ENCODE peak calls at places on chromosomes 3 and 15, in nine cellular contexts. W is lung; A is activated CD4-positive, alpha-beta T cell treated with anti-CD3 and anti-CD28 coated beads, Interleukin-2, amount 50 U/mL, for 48 hours; N is HTR-8/SVneo; Y is HEK293T; L is SK-MEL-5; G is HepG2; D is KBM-7; X is GM20000. O is an unnamed sample.
A peak's percentile ranks its signal among the peaks of the same experiment; 100 is the strongest.

GRCh38 chr15:29183071-29183831 is 86.4 kb downstream of the NSMCE3 start:
- DNase-seq in D (no peak), A (peak; percentile 1), W (no peak), X (no peak), G (no peak), L (no peak), Y (peak; percentile 9), N (peak; percentile 7), O (peak; percentile 80)

GRCh38 chr3:135038191-135038590 is 243.1 kb downstream of the EPHB1 start:
- DNase-seq in W (no peak), G (no peak), D (no peak), L (no peak), N (no peak), Y (no peak), X (no peak), A (no peak), O (no peak)

GRCh38 chr3:169660709-169661566 is 2.6 kb downstream of the MECOM start:
- DNase-seq in N (no peak), D (peak; percentile 25), A (no peak), Y (no peak), L (no peak), X (peak; percentile 61), W (no peak), G (no peak), O (no peak)

GRCh38 chr3:157073810-157074209 is 86.1 kb downstream of the CCNL1 start:
- DNase-seq in A (no peak), L (no peak), X (no peak), W (no peak), D (no peak), Y (no peak), G (no peak), N (peak; percentile 28), O (peak; percentile 62)

GRCh38 chr15:39947401-39948197 is 13.7 kb downstream of the EIF2AK4 start:
- DNase-seq in N (no peak), Y (no peak), X (no peak), D (no peak), W (no peak), L (no peak), G (no peak), A (no peak), O (no peak)

GRCh38 chr3:66472313-66473134 is 28.3 kb downstream of the LRIG1 start:
- DNase-seq in Y (no peak), D (no peak), W (no peak), N (peak; percentile 56), A (peak; percentile 37), X (peak; percentile 48), L (no peak), G (no peak), O (no peak)

GRCh38 chr3:124272611-124273151 is 280.8 kb upstream of the ROPN1 start:
- DNase-seq in D (no peak), N (no peak), W (no peak), G (no peak), X (no peak), L (no peak), Y (no peak), A (no peak), O (no peak)

GRCh38 chr3:13544293-13544831 is 4.6 kb upstream of the FBLN2 start:
- DNase-seq in W (no peak), A (peak; percentile 56), N (peak; percentile 51), Y (no peak), X (no peak), L (no peak), D (no peak), G (no peak), O (no peak)

GRCh38 chr15:85405467-85405866 is 25.1 kb downstream of the AKAP13 start:
- DNase-seq in X (no peak), N (no peak), G (no peak), D (no peak), Y (no peak), L (no peak), A (no peak), W (no peak), O (no peak)

GRCh38 chr3:120144267-120144666 is 50.0 kb upstream of the GSK3B start:
- DNase-seq in Y (no peak), X (no peak), D (no peak), L (peak; percentile 28), N (peak; percentile 75), G (peak; percentile 39), A (no peak), W (no peak), O (no peak)

GRCh38 chr3:187212705-187213104 is 15.4 kb downstream of the RTP1 start:
- DNase-seq in N (no peak), X (no peak), A (no peak), G (no peak), L (no peak), D (no peak), W (no peak), Y (no peak), O (no peak)

GRCh38 chr3:156611870-156612494 is 57.1 kb upstream of the SSR3 start:
- DNase-seq in X (no peak), Y (no peak), N (no peak), W (peak; percentile 54), L (no peak), D (no peak), A (no peak), G (no peak), O (no peak)

GRCh38 chr3:183455064-183455463 is 26.6 kb upstream of the MCF2L2 start:
- DNase-seq in W (no peak), Y (no peak), L (peak; percentile 96), N (no peak), A (no peak), G (peak; percentile 30), D (no peak), X (no peak), O (no peak)

GRCh38 chr15:28960979-28961378 is 75.2 kb downstream of the APBA2 start:
- DNase-seq in D (no peak), X (no peak), G (no peak), W (no peak), L (no peak), Y (no peak), N (peak; percentile 64), A (no peak), O (peak; percentile 62)

GRCh38 chr15:77474987-77475385 is 54.3 kb downstream of the HMG20A start:
- DNase-seq in W (no peak), G (no peak), D (no peak), Y (no peak), X (no peak), L (no peak), N (no peak), A (no peak), O (no peak)

GRCh38 chr3:161066926-161067325 is 38.2 kb downstream of the B3GALNT1 start:
- DNase-seq in D (no peak), A (no peak), L (no peak), G (no peak), N (no peak), X (no peak), Y (no peak), W (no peak), O (no peak)

GRCh38 chr15:73051402-73051810 is 857 bp upstream of the NEO1 start:
- DNase-seq in G (no peak), X (no peak), D (no peak), Y (no peak), A (no peak), L (no peak), N (peak; percentile 35), W (peak; percentile 43), O (no peak)

GRCh38 chr3:46557814-46558183 is 8.3 kb downstream of the LRRC2 start:
- DNase-seq in Y (no peak), W (no peak), D (no peak), N (no peak), X (no peak), L (no peak), A (no peak), G (no peak), O (no peak)

GRCh38 chr3:167116120-167116922 is 263.8 kb downstream of the ZBBX start:
- DNase-seq in X (no peak), L (no peak), Y (no peak), W (no peak), D (no peak), A (no peak), G (no peak), N (no peak), O (no peak)

GRCh38 chr3:170644711-170645110 is 58.8 kb upstream of the SLC7A14 start:
- DNase-seq in X (no peak), A (no peak), G (no peak), Y (no peak), W (no peak), L (no peak), N (no peak), D (no peak), O (no peak)

GRCh38 chr15:79179597-79179996 is 89.0 kb upstream of the RASGRF1 start:
- DNase-seq in Y (no peak), N (no peak), D (no peak), W (no peak), X (no peak), A (no peak), L (no peak), G (no peak), O (no peak)

GRCh38 chr15:90531147-90531546 is 1.4 kb downstream of the CRTC3 start:
- DNase-seq in L (no peak), N (no peak), W (no peak), G (no peak), Y (no peak), D (no peak), X (no peak), A (no peak), O (no peak)

GRCh38 chr3:29525254-29525881 is 244.5 kb downstream of the RBMS3 start:
- DNase-seq in Y (no peak), L (peak; percentile 32), W (peak; percentile 47), A (no peak), G (peak; percentile 0), N (no peak), D (no peak), X (no peak), O (no peak)

GRCh38 chr3:31815631-31816440 is 165.2 kb downstream of the OSBPL10 start:
- DNase-seq in X (no peak), D (no peak), N (no peak), W (no peak), A (no peak), Y (no peak), G (no peak), L (no peak), O (no peak)

GRCh38 chr15:58931985-58932384 is 1.5 kb downstream of the SLTM start:
- DNase-seq in X (peak; percentile 61), L (peak; percentile 31), G (peak; percentile 9), A (no peak), Y (no peak), W (peak; percentile 54), N (no peak), D (peak; percentile 55), O (no peak)

GRCh38 chr15:82051664-82052063 is 5.8 kb upstream of the MEX3B start:
- DNase-seq in X (no peak), W (no peak), Y (no peak), L (peak; percentile 28), G (no peak), A (no peak), D (peak; percentile 31), N (no peak), O (no peak)

GRCh38 chr15:68352401-68353062 is 75.0 kb downstream of the FEM1B start:
- DNase-seq in A (peak; percentile 33), D (peak; percentile 94), X (no peak), Y (no peak), L (peak; percentile 57), N (peak; percentile 85), W (no peak), G (no peak), O (no peak)

GRCh38 chr15:80703965-80704364 is 8.9 kb downstream of the ABHD17C start:
- DNase-seq in W (no peak), G (no peak), D (peak; percentile 34), A (no peak), N (no peak), Y (no peak), L (no peak), X (no peak), O (no peak)

GRCh38 chr15:31427411-31427810 is 100.8 kb downstream of the KLF13 start:
- DNase-seq in G (no peak), W (no peak), Y (no peak), N (no peak), D (no peak), L (no peak), X (no peak), A (no peak), O (no peak)

GRCh38 chr3:123611077-123611476 is 26.2 kb upstream of the HACD2 start:
- DNase-seq in G (no peak), X (no peak), N (no peak), L (no peak), W (no peak), D (peak; percentile 51), A (no peak), Y (no peak), O (no peak)

GRCh38 chr3:187765342-187765741 is 20.1 kb upstream of the BCL6 start:
- DNase-seq in A (no peak), X (no peak), D (no peak), G (no peak), Y (no peak), N (no peak), W (no peak), L (no peak), O (no peak)

O was measured in esophagus muscularis mucosa.